ENCODE peak calls at places on chromosomes 16 and 17, in five cellular contexts. N, W, S, Q and I are unnamed samples. For H3K4me1, the result is how much of the 10 kb centered on the place peaks cover.

GRCh38 chr16:81567987-81568748 is 123.6 kb downstream of the CMIP start:
- DNase-seq in N (peak), W (no peak), S (peak), Q (no peak), I (no peak)

GRCh38 chr16:72740346-72740745 is 307.6 kb downstream of the ZFHX3 start:
- DNase-seq in N (peak), W (no peak), S (peak), Q (no peak), I (no peak)

GRCh38 chr17:61400058-61400785 is 579 bp downstream of the TBX2 start:
- DNase-seq in N (peak), W (peak), S (peak), Q (no peak), I (no peak)

GRCh38 chr16:87956169-87956770 is 5.0 kb downstream of the BANP start:
- DNase-seq in N (peak), W (peak), S (no peak), Q (peak), I (peak)

GRCh38 chr16:29198731-29199521 is 207.6 kb downstream of the NPIPB11 start:
- DNase-seq in N (no peak), W (peak), S (no peak), Q (no peak), I (no peak)

GRCh38 chr17:51487947-51488346 is 227.6 kb downstream of the UTP18 start:
- DNase-seq in N (no peak), W (peak), S (peak), Q (no peak), I (peak)

GRCh38 chr17:78113804-78114785 is 14.5 kb downstream of the TMC6 start:
- DNase-seq in N (no peak), W (no peak), S (no peak), Q (no peak), I (no peak)

GRCh38 chr17:1484586-1485310 is 7.7 kb downstream of the MYO1C start:
- DNase-seq in N (peak), W (peak), S (peak), Q (peak), I (peak)

GRCh38 chr16:27430512-27430911 is 28.5 kb downstream of the IL21R start:
- DNase-seq in N (no peak), W (no peak), S (no peak), Q (no peak), I (no peak)

GRCh38 chr17:71201639-71202038 is 919.2 kb upstream of the SOX9 start:
- DNase-seq in N (no peak), W (no peak), S (no peak), Q (no peak), I (no peak)

GRCh38 chr16:9661336-9661735 is 520.9 kb downstream of the GRIN2A start:
- DNase-seq in N (no peak), W (no peak), S (no peak), Q (no peak), I (no peak)

GRCh38 chr17:6556121-6557039 is at the start of gene PITPNM3:
- DNase-seq in N (no peak), W (peak), S (peak), Q (no peak), I (no peak)

DNA sequence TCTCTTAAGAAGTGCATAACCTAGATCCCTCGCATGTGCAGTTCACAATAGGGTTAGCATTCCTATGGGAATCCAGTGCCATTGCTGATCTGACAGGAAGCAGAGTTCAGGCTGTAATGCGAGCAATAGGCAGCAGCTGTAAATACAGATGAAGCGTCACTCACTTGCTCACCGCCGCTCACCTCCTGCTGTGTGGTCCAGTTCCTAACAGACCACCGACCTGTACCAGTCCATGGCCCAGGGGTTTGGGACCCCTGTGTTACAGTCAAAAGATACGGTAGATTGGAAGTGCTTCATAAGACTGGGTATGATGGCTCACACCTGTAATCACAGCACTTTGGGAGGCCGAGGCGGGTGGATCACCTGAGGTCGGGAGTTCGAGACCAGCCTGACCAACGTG is 2.8 kb downstream of the STAT5A start:
- DNase-seq in N (no peak), W (peak), S (no peak), Q (no peak), I (no peak)
- H3K4me1 ChIP-seq in N (under half), W (under half), S (under half), Q (under half), I (under half)

GRCh38 chr17:29648005-29648404 is 25.3 kb upstream of the CORO6 start:
- DNase-seq in N (no peak), W (no peak), S (no peak), Q (no peak), I (no peak)

GRCh38 chr17:29642171-29642611 is 19.5 kb upstream of the CORO6 start:
- DNase-seq in N (no peak), W (no peak), S (no peak), Q (no peak), I (no peak)

GRCh38 chr17:29643817-29644160 is 21.1 kb upstream of the CORO6 start:
- DNase-seq in N (no peak), W (no peak), S (no peak), Q (no peak), I (no peak)

GRCh38 chr17:29649359-29649758 is 26.6 kb upstream of the CORO6 start:
- DNase-seq in N (no peak), W (no peak), S (no peak), Q (no peak), I (no peak)

DNA sequence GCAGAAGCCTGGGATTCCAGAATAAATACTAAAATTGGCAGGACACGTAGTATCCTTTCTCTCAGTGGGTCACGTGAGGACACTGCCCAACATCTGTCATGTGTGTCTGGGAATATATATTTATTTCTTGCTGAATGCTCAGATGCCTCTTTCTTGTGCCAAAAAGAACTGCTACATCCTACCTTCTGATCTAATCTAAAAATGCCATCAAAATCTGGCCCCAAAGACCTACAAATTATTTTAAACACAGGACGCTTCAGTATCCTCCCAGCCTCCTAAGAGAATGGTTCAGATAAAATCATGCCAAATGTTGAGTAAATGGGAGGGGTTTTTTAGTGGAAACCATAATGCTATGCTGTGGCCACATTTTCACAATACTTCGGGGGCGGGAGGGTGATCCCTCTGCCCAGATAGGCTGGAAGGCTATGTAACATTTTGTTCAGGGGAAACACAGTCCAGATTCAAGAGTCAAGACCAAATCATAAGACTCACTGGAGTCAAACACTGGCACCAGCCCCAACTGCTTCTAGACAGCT is 22.9 kb upstream of the CORO6 start:
- DNase-seq in N (peak), W (no peak), S (no peak), Q (no peak), I (no peak)
- H3K27ac ChIP-seq in N (peak), W (no peak), S (no peak), Q (no peak), I (no peak)

GRCh38 chr17:39924691-39925055 is 2.7 kb downstream of the ORMDL3 start:
- DNase-seq in N (no peak), W (no peak), S (no peak), Q (no peak), I (no peak)

GRCh38 chr17:39926135-39926587 is 1.2 kb downstream of the ORMDL3 start:
- DNase-seq in N (no peak), W (peak), S (no peak), Q (peak), I (no peak)

GRCh38 chr17:39926588-39927100 is 757 bp downstream of the ORMDL3 start:
- DNase-seq in N (peak), W (peak), S (peak), Q (peak), I (peak)

GRCh38 chr17:39923836-39924690 is 3.3 kb downstream of the ORMDL3 start:
- DNase-seq in N (no peak), W (peak), S (peak), Q (no peak), I (no peak)

GRCh38 chr17:39925282-39926134 is 1.9 kb downstream of the ORMDL3 start:
- DNase-seq in N (no peak), W (no peak), S (no peak), Q (peak), I (no peak)
- H3K4me1 ChIP-seq in N (under half), W (under half), S (under half), Q (under half), I (half or more)

GRCh38 chr16:69921125-69921524 is 30.0 kb upstream of the CLEC18A start:
- DNase-seq in N (peak), W (no peak), S (no peak), Q (no peak), I (no peak)

GRCh38 chr16:69917739-69918138 is 33.4 kb upstream of the CLEC18A start:
- DNase-seq in N (peak), W (peak), S (peak), Q (no peak), I (no peak)

GRCh38 chr16:69917311-69917710 is 33.8 kb upstream of the CLEC18A start:
- DNase-seq in N (no peak), W (no peak), S (no peak), Q (no peak), I (no peak)

GRCh38 chr16:69916445-69916844 is 34.7 kb upstream of the CLEC18A start:
- DNase-seq in N (no peak), W (no peak), S (no peak), Q (no peak), I (no peak)

DNA sequence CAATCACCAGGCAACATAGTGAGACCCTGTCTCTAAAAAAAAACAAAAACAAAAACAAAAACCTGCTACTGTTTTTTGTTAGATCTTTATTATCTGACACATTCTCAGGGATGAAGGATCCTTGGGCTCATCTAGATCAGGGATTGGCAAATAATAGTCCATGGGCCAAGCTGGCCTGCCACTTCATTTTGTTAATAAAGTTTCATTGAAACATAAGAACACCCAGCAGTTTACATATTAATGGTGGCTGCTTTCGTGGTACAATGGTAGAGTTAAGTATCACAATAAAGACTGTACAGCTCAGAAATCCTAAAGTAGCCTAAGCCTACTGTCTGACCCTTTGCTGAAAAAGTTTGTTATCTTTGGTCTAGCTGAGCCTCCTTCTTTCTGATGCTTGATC is 32.9 kb upstream of the CLEC18A start:
- DNase-seq in N (peak), W (no peak), S (peak), Q (no peak), I (no peak)
- H3K27ac ChIP-seq in N (peak), W (no peak), S (peak), Q (no peak), I (no peak)

GRCh38 chr17:49742256-49742655 is 21.7 kb downstream of the FAM117A start:
- DNase-seq in N (peak), W (no peak), S (no peak), Q (peak), I (peak)
- H3K4me1 ChIP-seq in N (under half), W (under half), S (under half), Q (half or more), I (half or more)

GRCh38 chr17:42922335-42922734 is 21.7 kb downstream of the G6PC1 start:
- DNase-seq in N (peak), W (no peak), S (no peak), Q (no peak), I (no peak)

GRCh38 chr17:42918902-42919521 is 18.4 kb downstream of the G6PC1 start:
- DNase-seq in N (no peak), W (no peak), S (no peak), Q (peak), I (no peak)

GRCh38 chr17:42917236-42917603 is 16.6 kb downstream of the G6PC1 start:
- DNase-seq in N (peak), W (no peak), S (no peak), Q (no peak), I (no peak)

GRCh38 chr17:42920922-42921321 is 20.3 kb downstream of the G6PC1 start:
- DNase-seq in N (no peak), W (no peak), S (no peak), Q (peak), I (no peak)

DNA sequence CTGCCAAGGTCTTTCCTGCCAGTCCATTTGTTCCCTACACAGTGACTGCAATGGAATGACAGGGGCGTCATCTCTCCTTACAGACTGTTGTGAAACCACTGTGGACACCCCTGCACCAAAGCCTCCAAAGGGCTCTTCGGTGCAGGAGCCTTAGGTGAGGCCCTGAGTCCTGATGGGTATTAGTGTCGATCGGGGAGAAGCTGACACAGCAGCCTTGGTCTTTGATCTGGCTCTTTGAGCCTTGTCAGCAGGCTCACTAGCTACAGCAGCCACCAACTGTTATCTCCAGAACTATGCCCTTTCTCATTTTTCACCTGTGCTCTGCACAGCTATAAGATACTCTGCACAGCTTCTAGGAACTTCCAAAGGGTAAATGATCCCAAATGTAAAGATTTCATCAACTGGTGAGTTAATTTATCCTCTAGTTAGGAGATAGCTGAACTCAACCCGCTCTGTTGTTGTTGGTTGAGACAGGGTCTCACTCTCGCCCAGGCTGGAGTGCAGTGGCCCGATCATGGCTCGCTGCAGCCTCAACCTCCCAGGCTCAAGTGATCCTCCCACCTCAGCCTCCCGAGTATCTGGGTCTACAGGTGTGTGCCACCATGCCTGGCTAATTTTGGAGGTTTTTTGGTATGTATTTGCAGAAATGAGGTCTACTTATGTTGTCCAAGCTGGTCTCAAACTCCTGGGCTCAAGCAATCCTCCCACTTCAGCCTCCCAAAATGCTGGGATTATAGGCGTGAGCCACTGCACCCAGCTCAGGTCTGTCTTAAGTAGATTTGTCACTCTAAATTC is 19.7 kb downstream of the G6PC1 start:
- DNase-seq in N (no peak), W (no peak), S (no peak), Q (peak), I (no peak)
- H3K27ac ChIP-seq in N (no peak), W (no peak), S (no peak), Q (peak), I (no peak)

GRCh38 chr16:67000384-67001158 is 12.2 kb downstream of the CES4A start:
- DNase-seq in N (peak), W (peak), S (peak), Q (no peak), I (peak)

GRCh38 chr16:66996983-66997358 is 8.6 kb downstream of the CES4A start:
- DNase-seq in N (no peak), W (no peak), S (no peak), Q (no peak), I (no peak)

GRCh38 chr16:67001159-67001486 is 12.7 kb downstream of the CES4A start:
- DNase-seq in N (no peak), W (no peak), S (no peak), Q (no peak), I (no peak)

GRCh38 chr16:66991545-66992077 is 3.2 kb downstream of the CES4A start:
- DNase-seq in N (no peak), W (no peak), S (no peak), Q (no peak), I (no peak)

DNA sequence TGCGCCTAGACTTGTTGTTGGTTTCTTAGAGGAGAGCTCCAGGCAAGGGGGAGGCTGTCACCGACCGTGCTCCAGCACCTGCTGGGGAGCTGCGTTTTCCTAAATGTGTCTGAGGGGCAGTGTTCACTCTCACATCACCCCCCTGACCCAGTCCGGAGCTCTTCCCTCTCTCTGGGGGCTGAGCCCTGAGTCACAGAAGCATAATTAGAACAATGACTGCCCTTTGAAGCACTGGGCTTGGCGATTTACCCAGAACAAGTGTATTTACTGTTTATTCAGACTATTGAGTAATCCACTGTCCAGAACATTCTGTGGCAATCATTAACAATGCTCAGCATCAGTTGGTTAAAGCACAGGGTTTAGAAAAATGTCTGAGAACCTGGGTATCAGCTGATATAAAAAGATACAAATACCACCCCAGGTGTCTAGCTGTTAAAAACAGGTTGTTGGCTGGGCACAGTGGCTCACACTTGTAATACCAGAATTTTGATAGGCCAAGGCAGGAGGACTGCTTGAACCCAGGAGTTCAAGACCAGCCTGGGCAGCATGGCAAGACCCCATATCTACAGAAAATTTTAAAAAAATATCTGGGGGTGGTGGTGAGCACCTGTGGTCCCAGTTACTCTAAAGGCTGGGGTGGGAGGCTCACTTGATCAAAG is 8.1 kb downstream of the CES4A start:
- DNase-seq in N (peak), W (no peak), S (peak), Q (no peak), I (no peak)
- H3K4me1 ChIP-seq in N (under half), W (under half), S (under half), Q (under half), I (under half)

DNA sequence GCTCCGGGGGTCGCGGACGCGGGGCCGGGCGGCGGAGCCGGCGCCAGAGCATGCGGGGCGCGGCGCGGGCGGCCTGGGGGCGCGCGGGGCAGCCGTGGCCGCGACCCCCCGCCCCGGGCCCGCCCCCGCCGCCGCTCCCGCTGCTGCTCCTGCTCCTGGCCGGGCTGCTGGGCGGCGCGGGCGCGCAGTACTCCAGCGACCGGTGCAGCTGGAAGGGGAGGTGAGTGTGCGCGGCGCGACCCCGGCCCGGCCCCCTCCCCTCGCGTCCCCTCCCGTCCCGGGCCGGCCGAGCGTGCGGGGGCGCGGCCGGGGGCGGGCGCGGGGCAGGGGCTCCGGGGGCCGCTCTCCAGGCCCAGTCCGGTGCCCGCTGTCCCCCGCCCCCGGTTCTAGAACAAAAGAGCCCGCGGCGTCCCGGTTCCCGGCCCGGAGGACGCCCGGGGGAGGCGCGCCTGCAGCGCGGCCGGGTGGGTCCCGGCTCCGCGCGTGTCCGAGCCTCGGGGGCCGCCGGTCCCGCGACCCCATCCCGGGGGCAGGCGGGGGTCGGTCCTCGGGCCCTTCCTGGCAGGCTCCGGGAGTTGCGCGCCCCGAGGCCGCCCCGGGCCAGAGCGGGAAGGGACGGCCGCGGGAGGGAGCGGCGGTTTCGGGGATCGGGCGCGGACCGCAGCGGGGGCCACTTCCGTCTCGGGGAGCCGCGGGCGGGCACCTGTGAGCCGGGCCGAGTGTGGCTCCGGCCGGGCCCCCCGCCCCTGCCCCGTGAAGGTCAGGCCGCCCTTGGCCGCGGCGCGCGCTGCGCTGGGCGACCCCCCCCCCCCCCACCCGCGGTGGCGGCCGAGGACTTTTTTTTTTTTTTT is 582 bp downstream of the METRNL start:
- DNase-seq in N (no peak), W (no peak), S (no peak), Q (no peak), I (no peak)
- H3K27ac ChIP-seq in N (peak), W (no peak), S (no peak), Q (no peak), I (no peak)